ENCODE peak calls at places on chromosome 7, in ten cellular contexts. E is heart left ventricle; R is CD8-positive, alpha-beta T cell; C is mammary epithelial cell; F is RWPE1; W is endodermal cell; H is A549; S is heart right ventricle; X is cardiac muscle cell; Z is testis. V is an unnamed sample.
A peak's percentile ranks its signal among the peaks of the same experiment; 100 is the strongest.

GRCh38 chr7:52500796-52501195 is 534.6 kb upstream of the POM121L12 start:
- DNase-seq in E (no peak), R (no peak), C (peak; percentile 19), F (peak; percentile 73), W (no peak), H (no peak), S (no peak), X (no peak), Z (no peak), V (no peak)

GRCh38 chr7:117110480-117111315 is 157.4 kb downstream of the ST7 start:
- DNase-seq in E (no peak), R (peak; percentile 58), C (no peak), F (no peak), W (no peak), H (no peak), S (no peak), X (no peak), Z (no peak), V (no peak)

GRCh38 chr7:41685684-41686083 is 17.2 kb downstream of the INHBA start:
- DNase-seq in E (no peak), R (no peak), C (peak; percentile 69), F (no peak), W (no peak), H (no peak), S (no peak), X (no peak), Z (no peak), V (no peak)

GRCh38 chr7:89060234-89060633 is 264.7 kb upstream of the TEX47 start:
- DNase-seq in E (no peak), R (no peak), C (no peak), F (no peak), W (no peak), H (no peak), S (no peak), X (no peak), Z (no peak), V (no peak)

GRCh38 chr7:100785878-100786277 is 41.4 kb downstream of the EPHB4 start:
- DNase-seq in E (no peak), R (peak; percentile 52), C (no peak), F (no peak), W (peak; percentile 75), H (no peak), S (no peak), X (no peak), Z (no peak), V (no peak)

GRCh38 chr7:34823650-34824258 is 165.7 kb downstream of the NPSR1 start:
- DNase-seq in E (no peak), R (peak; percentile 64), C (peak; percentile 25), F (peak; percentile 74), W (peak; percentile 87), H (peak; percentile 56), S (peak; percentile 20), X (peak; percentile 64), Z (peak; percentile 72), V (peak; percentile 52)

GRCh38 chr7:19051767-19052375 is 65.6 kb downstream of the TWIST1 start:
- DNase-seq in E (no peak), R (no peak), C (peak; percentile 8), F (peak; percentile 41), W (peak; percentile 80), H (peak; percentile 35), S (no peak), X (peak; percentile 54), Z (peak; percentile 72), V (peak; percentile 43)

GRCh38 chr7:111752022-111752582 is 189.8 kb upstream of the IMMP2L start:
- DNase-seq in E (peak; percentile 71), R (peak; percentile 56), C (peak; percentile 30), F (peak; percentile 63), W (peak; percentile 89), H (peak; percentile 52), S (peak; percentile 53), X (peak; percentile 75), Z (peak; percentile 70), V (no peak)

GRCh38 chr7:44394636-44395035 is 69.2 kb upstream of the CAMK2B start:
- DNase-seq in E (no peak), R (peak; percentile 7), C (no peak), F (no peak), W (peak; percentile 30), H (no peak), S (no peak), X (no peak), Z (peak; percentile 5), V (no peak)

DNA sequence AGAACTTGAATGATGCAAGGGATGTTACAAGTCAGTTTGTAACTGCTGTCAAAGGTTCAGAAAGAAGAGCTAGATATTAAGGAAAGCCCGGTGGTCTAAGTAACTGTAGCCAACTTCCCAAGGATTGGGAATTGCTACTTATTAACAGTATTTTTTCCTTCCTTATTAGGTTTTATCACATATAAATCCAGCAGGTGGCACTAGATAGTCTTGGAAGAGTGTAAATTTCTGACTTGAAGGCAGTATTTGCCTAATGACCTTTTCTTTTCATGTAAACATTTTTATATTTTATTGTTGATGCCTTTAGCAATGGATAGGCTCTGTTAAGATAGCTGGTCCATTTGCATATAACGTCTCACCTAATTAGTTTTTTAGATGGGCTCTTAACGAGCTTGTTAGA is 51.2 kb downstream of the ANLN start:
- DNase-seq in E (no peak), R (no peak), C (peak; percentile 6), F (peak; percentile 26), W (no peak), H (peak; percentile 37), S (no peak), X (peak; percentile 64), Z (no peak), V (no peak)
- TF ChIP-seq CTCF in E (peak; percentile 32), R (no peak), C (peak; percentile 45), F (peak; percentile 56), W (peak; percentile 76), H (peak; percentile 74), S (peak; percentile 42), X (peak; percentile 49), Z (peak; percentile 54), V (no peak)

DNA sequence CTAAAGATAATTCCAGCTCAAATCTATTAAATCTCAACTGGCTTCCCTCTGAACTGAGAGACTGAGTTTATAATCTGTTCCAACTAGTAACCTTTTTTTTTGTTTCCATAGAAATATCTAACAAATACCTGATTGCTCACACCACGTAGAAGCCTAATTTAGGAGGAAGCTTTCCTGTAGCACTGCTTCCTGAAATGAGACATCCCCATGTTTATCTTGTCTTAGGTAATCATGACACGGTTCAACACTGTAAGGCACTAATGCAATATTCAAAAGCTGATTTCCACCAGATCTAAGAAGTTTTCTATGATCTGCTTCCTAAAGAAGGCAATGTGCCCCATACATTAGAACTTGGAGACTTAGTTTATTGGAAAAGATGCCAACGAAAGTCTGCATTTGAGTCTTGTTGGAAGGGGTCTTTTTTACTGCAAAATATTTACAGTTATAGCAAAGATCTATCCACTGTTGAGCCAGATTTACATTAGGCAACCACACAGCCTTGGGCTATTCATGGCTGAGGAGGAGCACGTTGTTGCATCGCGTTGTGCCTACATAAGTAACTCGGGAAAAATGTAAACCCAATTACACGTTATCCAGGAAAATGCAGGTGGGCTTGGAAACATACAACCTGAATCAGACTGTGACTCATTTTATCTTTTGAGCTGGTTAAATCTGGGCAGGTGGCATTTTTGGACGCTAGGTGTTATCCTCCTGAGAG is 66.3 kb downstream of the VIPR2 start:
- DNase-seq in E (no peak), R (no peak), C (no peak), F (no peak), W (no peak), H (no peak), S (no peak), X (no peak), Z (peak; percentile 2), V (no peak)
- H3K27ac ChIP-seq in E (no peak overlapping the region), R (no peak overlapping the region), C (no peak overlapping the region), F (no peak overlapping the region), W (no peak overlapping the region), H (no peak overlapping the region), S (no peak overlapping the region), X (no peak overlapping the region), Z (no peak overlapping the region), V (no peak overlapping the region)

DNA sequence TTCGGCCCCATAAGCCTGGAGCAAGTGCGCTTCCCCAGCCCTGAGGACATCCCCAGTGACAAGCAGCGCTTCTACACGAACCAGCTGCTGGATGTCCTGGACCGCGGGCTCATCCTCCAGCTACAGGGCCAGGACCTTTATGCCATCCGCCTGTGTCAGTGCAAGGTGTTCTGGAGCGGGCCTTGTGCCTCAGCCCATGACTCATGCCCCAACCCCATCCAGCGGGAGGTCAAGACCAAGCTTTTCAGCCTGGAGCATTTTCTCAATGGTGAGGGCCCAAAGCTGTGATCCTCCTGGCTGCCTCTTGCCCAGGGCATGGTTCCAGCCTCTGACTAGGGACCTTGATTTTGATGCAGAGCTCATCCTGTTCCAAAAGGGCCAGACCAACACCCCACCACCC is 10.1 kb downstream of the IRF5 start:
- DNase-seq in E (no peak), R (no peak), C (no peak), F (no peak), W (no peak), H (no peak), S (no peak), X (no peak), Z (no peak), V (no peak)
- TF ChIP-seq CTCF in E (no peak), R (no peak), C (no peak), F (no peak), W (no peak), H (no peak), S (no peak), X (no peak), Z (no peak), V (no peak)

GRCh38 chr7:138512092-138512858 is 52.2 kb downstream of the TRIM24 start:
- DNase-seq in E (no peak), R (no peak), C (no peak), F (no peak), W (no peak), H (no peak), S (no peak), X (no peak), Z (no peak), V (no peak)

GRCh38 chr7:138514044-138514443 is 54.0 kb downstream of the TRIM24 start:
- DNase-seq in E (no peak), R (no peak), C (no peak), F (no peak), W (no peak), H (no peak), S (no peak), X (no peak), Z (no peak), V (no peak)

GRCh38 chr7:138512885-138513284 is 52.8 kb downstream of the TRIM24 start:
- DNase-seq in E (no peak), R (no peak), C (no peak), F (no peak), W (no peak), H (no peak), S (no peak), X (no peak), Z (no peak), V (no peak)

GRCh38 chr7:138513344-138513871 is 53.3 kb downstream of the TRIM24 start:
- DNase-seq in E (no peak), R (no peak), C (no peak), F (no peak), W (no peak), H (no peak), S (no peak), X (no peak), Z (no peak), V (no peak)

DNA sequence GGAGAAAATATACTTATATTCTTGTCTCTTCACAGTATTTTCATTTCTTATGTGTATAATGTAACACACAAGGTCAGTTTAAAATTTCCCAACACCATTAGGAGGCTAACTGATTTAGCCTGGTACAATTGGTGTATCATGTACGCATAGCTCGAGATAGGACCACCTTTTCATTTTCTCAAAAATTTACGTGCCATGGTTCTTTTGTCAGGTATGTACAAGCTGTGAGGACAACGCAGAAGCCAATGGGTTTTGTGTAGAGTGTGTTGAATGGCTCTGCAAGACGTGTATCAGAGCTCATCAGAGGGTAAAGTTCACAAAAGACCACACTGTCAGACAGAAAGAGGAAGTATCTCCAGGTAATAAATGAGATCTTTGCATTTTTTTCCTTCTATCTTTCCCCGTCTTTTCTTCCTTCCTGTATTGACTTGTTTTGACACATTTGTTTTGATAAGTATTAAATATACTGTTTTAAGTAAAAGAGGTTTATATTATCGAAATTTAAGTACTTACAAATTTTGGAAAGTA is 55.0 kb downstream of the TRIM24 start:
- DNase-seq in E (no peak), R (no peak), C (no peak), F (no peak), W (no peak), H (no peak), S (no peak), X (no peak), Z (no peak), V (no peak)
- H3K27ac ChIP-seq in E (no peak overlapping the region), R (no peak overlapping the region), C (no peak overlapping the region), F (no peak overlapping the region), W (no peak overlapping the region), H (no peak overlapping the region), S (no peak overlapping the region), X (peak overlapping the region; percentile 65), Z (no peak overlapping the region), V (no peak overlapping the region)